ENCODE peak calls at places on chromosomes 5 and 9, in nine cellular contexts. V is endothelial cell of umbilical vein, K is H9, F is ovary, E is IMR-90, R is pancreas, P is left lung, A is tibial artery, B is right atrium auricular region. D is an unnamed sample.

GRCh38 chr9:37486616-37487544 is 1.1 kb downstream of the POLR1E start:
- DNase-seq in V (no peak), K (no peak), F (peak; percentile 48), E (peak; percentile 98), R (no peak), P (no peak), A (peak; percentile 78), B (peak; percentile 80), D (no peak)

GRCh38 chr5:313806-314376 is 7.6 kb upstream of the AHRR start:
- DNase-seq in V (no peak), K (no peak), F (no peak), E (no peak), R (no peak), P (no peak), A (no peak), B (no peak), D (no peak)

GRCh38 chr9:87812375-87813118 is 70.1 kb upstream of the SPATA31E1 start:
- DNase-seq in V (peak; percentile 49), K (no peak), F (no peak), E (peak; percentile 66), R (no peak), P (no peak), A (no peak), B (no peak), D (no peak)

GRCh38 chr9:32581512-32582143 is 8.7 kb upstream of the NDUFB6 start:
- DNase-seq in V (peak; percentile 73), K (peak; percentile 43), F (no peak), E (peak; percentile 67), R (no peak), P (no peak), A (no peak), B (no peak), D (no peak)

GRCh38 chr9:70566743-70567142 is 152.3 kb upstream of the KLF9 start:
- DNase-seq in V (no peak), K (no peak), F (no peak), E (no peak), R (no peak), P (no peak), A (no peak), B (no peak), D (no peak)

GRCh38 chr5:152730176-152730575 is 325.1 kb upstream of the NMUR2 start:
- DNase-seq in V (no peak), K (no peak), F (no peak), E (no peak), R (no peak), P (no peak), A (no peak), B (no peak), D (no peak)

GRCh38 chr5:142438573-142438972 is 113.8 kb upstream of the SPRY4 start:
- DNase-seq in V (no peak), K (no peak), F (no peak), E (no peak), R (no peak), P (no peak), A (no peak), B (no peak), D (no peak)

GRCh38 chr9:92911496-92912475 is 33.9 kb upstream of the ZNF484 start:
- DNase-seq in V (no peak), K (no peak), F (no peak), E (peak; percentile 1), R (peak; percentile 33), P (no peak), A (no peak), B (no peak), D (no peak)

GRCh38 chr9:26326473-26327044 is 566.0 kb downstream of the CAAP1 start:
- DNase-seq in V (peak; percentile 83), K (peak; percentile 45), F (no peak), E (peak; percentile 81), R (no peak), P (no peak), A (no peak), B (no peak), D (no peak)

GRCh38 chr5:109965634-109966033 is 275.9 kb downstream of the MAN2A1 start:
- DNase-seq in V (no peak), K (no peak), F (no peak), E (no peak), R (no peak), P (no peak), A (no peak), B (no peak), D (no peak)
- H3K27me3 ChIP-seq in V (no peaks in the 10 kb centered on the region), K (no peaks in the 10 kb centered on the region), F (no peaks in the 10 kb centered on the region), E (no peaks in the 10 kb centered on the region), R (no peaks in the 10 kb centered on the region), P (no peaks in the 10 kb centered on the region), A (no peaks in the 10 kb centered on the region), B (no peaks in the 10 kb centered on the region), D (no peaks in the 10 kb centered on the region)

GRCh38 chr5:151052834-151053233 is 28.0 kb downstream of the TNIP1 start:
- DNase-seq in V (no peak), K (no peak), F (no peak), E (no peak), R (no peak), P (no peak), A (no peak), B (no peak), D (no peak)
- H3K4me1 ChIP-seq in V (no peaks in the 10 kb centered on the region), K (no peaks in the 10 kb centered on the region), F (no peaks in the 10 kb centered on the region), E (peaks cover 6% of the 10 kb centered on the region), R (peaks cover 4% of the 10 kb centered on the region), P (peaks cover 3% of the 10 kb centered on the region), A (peaks cover 6% of the 10 kb centered on the region), B (no peaks in the 10 kb centered on the region), D (no peaks in the 10 kb centered on the region)

DNA sequence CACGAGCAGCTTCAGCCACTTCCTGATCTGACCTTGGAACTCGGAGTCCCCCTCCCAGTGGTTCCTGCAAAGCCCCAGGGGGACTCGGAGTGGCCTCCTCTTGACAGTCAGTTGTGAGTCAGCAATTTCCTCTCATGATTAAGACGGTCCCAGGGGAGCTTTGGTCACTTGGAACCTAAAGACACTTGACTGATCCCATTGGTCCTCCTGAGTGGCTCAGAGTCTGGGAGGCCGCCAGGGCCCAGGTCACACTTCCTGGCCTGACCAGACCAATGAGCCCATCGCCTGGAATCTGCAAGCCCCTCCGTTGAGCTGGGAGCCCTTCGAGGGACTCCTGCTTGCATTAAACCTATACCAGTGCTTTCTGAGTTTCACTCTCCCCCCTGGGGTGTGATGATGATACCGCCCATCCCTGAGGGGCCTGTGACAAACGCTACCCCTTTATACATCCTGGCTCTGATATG is 29.1 kb downstream of the TSPAN17 start:
- DNase-seq in V (no peak), K (no peak), F (no peak), E (peak; percentile 16), R (no peak), P (no peak), A (no peak), B (no peak), D (no peak)
- H3K27me3 ChIP-seq in V (peaks cover 13% of the 10 kb centered on the region), K (no peaks in the 10 kb centered on the region), F (no peaks in the 10 kb centered on the region), E (peaks cover 46% of the 10 kb centered on the region), R (no peaks in the 10 kb centered on the region), P (peaks cover 24% of the 10 kb centered on the region), A (peaks cover 63% of the 10 kb centered on the region), B (no peaks in the 10 kb centered on the region), D (no peaks in the 10 kb centered on the region)

DNA sequence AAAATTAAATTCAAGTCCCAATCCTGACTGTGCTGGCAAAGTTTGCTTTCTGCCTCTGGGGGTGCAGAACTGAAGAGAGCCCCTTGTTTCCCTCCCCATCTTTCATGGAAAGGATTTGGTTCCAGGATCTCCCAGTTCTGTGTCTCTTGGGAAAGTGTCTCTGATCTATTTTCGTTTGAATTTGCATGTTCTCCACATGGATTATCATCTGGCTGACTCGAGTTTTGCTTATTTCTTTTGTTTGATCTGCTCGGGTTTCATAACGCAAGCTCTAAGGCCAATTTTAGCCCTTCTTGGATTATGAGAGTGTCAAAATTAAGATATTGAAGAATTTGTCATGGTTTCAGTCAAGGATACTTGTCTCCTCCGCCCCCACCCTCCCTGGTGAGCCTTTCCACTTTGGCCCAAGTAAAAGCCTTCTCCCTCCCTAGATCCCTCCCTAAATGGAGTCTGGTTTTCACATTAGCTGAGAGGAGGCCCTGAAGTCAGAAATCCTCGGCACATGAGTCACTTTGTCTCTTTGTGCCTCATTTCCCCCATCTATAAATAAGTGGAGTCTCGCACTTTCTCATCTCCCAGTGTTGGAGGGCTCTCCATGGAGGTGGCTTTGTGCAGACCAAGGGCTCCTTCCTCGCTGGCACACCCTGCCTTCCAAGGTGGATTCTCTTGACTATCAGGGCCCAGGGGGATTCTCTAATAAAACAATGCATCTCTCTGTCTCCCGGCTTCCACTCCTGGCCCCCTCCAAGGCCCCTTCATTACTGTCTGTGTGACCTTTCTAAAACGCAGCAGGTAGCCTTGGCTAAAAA is 17.3 kb downstream of the ADRB2 start:
- DNase-seq in V (peak; percentile 12), K (no peak), F (no peak), E (peak; percentile 64), R (no peak), P (no peak), A (no peak), B (no peak), D (no peak)
- H3K4me1 ChIP-seq in V (peaks cover 13% of the 10 kb centered on the region), K (no peaks in the 10 kb centered on the region), F (no peaks in the 10 kb centered on the region), E (peaks cover 14% of the 10 kb centered on the region), R (no peaks in the 10 kb centered on the region), P (peaks cover 6% of the 10 kb centered on the region), A (no peaks in the 10 kb centered on the region), B (no peaks in the 10 kb centered on the region), D (no peaks in the 10 kb centered on the region)

GRCh38 chr9:97555164-97555563 is 53.7 kb downstream of the TMOD1 start:
- DNase-seq in V (peak; percentile 64), K (no peak), F (peak; percentile 90), E (peak; percentile 13), R (no peak), P (no peak), A (peak; percentile 92), B (peak; percentile 94), D (peak; percentile 84)

GRCh38 chr9:97556036-97556720 is 54.7 kb downstream of the TMOD1 start:
- DNase-seq in V (no peak), K (no peak), F (no peak), E (no peak), R (no peak), P (no peak), A (no peak), B (no peak), D (no peak)

GRCh38 chr9:97557606-97558095 is 56.2 kb downstream of the TMOD1 start:
- DNase-seq in V (peak; percentile 27), K (no peak), F (peak; percentile 86), E (no peak), R (peak; percentile 40), P (no peak), A (peak; percentile 97), B (peak; percentile 94), D (peak; percentile 86)

GRCh38 chr9:97558701-97559101 is 57.2 kb downstream of the TMOD1 start:
- DNase-seq in V (no peak), K (no peak), F (no peak), E (no peak), R (no peak), P (no peak), A (no peak), B (no peak), D (no peak)

GRCh38 chr9:97556721-97557605 is 55.5 kb downstream of the TMOD1 start:
- DNase-seq in V (no peak), K (no peak), F (peak; percentile 86), E (no peak), R (no peak), P (no peak), A (peak; percentile 92), B (peak; percentile 76), D (peak; percentile 63)
- H3K27me3 ChIP-seq in V (peaks cover 17% of the 10 kb centered on the region), K (no peaks in the 10 kb centered on the region), F (no peaks in the 10 kb centered on the region), E (peaks cover 2% of the 10 kb centered on the region), R (no peaks in the 10 kb centered on the region), P (no peaks in the 10 kb centered on the region), A (no peaks in the 10 kb centered on the region), B (no peaks in the 10 kb centered on the region), D (no peaks in the 10 kb centered on the region)

GRCh38 chr9:134135343-134136116 is at the start of gene WDR5:
- DNase-seq in V (peak; percentile 81), K (peak; percentile 91), F (peak; percentile 92), E (peak; percentile 85), R (peak; percentile 90), P (peak; percentile 93), A (peak; percentile 94), B (peak; percentile 91), D (peak; percentile 96)
- H3K4me1 ChIP-seq in V (peaks cover 10% of the 10 kb centered on the region), K (peaks cover 7% of the 10 kb centered on the region), F (peaks cover 17% of the 10 kb centered on the region), E (peaks cover 18% of the 10 kb centered on the region), R (peaks cover 26% of the 10 kb centered on the region), P (peaks cover 28% of the 10 kb centered on the region), A (peaks cover 55% of the 10 kb centered on the region), B (no peaks in the 10 kb centered on the region), D (no peaks in the 10 kb centered on the region)